ENCODE peak calls at places on chromosome 2, in four cellular contexts. L is keratinocyte, M is SJCRH30, G is NT2/D1. Q is an unnamed sample.
A peak's percentile ranks its signal among the peaks of the same experiment; 100 is the strongest.

GRCh38 chr2:165202230-165202629 is 1.6 kb downstream of the SCN3A start:
- DNase-seq in L (no peak), M (no peak), G (no peak), Q (no peak)

GRCh38 chr2:203673933-203674332 is 32.5 kb upstream of the CD28 start:
- DNase-seq in L (no peak), M (peak; percentile 17), G (no peak), Q (no peak)

GRCh38 chr2:85288244-85288725 is 39.5 kb downstream of the TGOLN2 start:
- DNase-seq in L (peak; percentile 79), M (no peak), G (no peak), Q (no peak)

GRCh38 chr2:71530246-71530986 is 77.1 kb downstream of the DYSF start:
- DNase-seq in L (peak; percentile 35), M (peak; percentile 51), G (peak; percentile 46), Q (no peak)

GRCh38 chr2:33645861-33646260 is 46.8 kb upstream of the FAM98A start:
- DNase-seq in L (no peak), M (no peak), G (no peak), Q (no peak)

GRCh38 chr2:239208470-239209180 is 192.2 kb downstream of the HDAC4 start:
- DNase-seq in L (no peak), M (no peak), G (no peak), Q (no peak)

GRCh38 chr2:184769686-184770085 is 171.4 kb downstream of the ZNF804A start:
- DNase-seq in L (no peak), M (no peak), G (no peak), Q (no peak)

GRCh38 chr2:178279142-178279541 is 84.8 kb downstream of the OSBPL6 start:
- DNase-seq in L (peak; percentile 73), M (peak; percentile 30), G (peak; percentile 51), Q (no peak)

GRCh38 chr2:75157435-75157834 is 41.9 kb downstream of the TACR1 start:
- DNase-seq in L (no peak), M (no peak), G (no peak), Q (no peak)

GRCh38 chr2:112906276-112906675 is 4.7 kb upstream of the IL37 start:
- DNase-seq in L (no peak), M (no peak), G (no peak), Q (no peak)

GRCh38 chr2:118728984-118729383 is 118.5 kb downstream of the EN1 start:
- DNase-seq in L (no peak), M (no peak), G (no peak), Q (no peak)

GRCh38 chr2:85134255-85135065 is 1.3 kb downstream of the TCF7L1 start:
- DNase-seq in L (no peak), M (peak; percentile 47), G (no peak), Q (no peak)

DNA sequence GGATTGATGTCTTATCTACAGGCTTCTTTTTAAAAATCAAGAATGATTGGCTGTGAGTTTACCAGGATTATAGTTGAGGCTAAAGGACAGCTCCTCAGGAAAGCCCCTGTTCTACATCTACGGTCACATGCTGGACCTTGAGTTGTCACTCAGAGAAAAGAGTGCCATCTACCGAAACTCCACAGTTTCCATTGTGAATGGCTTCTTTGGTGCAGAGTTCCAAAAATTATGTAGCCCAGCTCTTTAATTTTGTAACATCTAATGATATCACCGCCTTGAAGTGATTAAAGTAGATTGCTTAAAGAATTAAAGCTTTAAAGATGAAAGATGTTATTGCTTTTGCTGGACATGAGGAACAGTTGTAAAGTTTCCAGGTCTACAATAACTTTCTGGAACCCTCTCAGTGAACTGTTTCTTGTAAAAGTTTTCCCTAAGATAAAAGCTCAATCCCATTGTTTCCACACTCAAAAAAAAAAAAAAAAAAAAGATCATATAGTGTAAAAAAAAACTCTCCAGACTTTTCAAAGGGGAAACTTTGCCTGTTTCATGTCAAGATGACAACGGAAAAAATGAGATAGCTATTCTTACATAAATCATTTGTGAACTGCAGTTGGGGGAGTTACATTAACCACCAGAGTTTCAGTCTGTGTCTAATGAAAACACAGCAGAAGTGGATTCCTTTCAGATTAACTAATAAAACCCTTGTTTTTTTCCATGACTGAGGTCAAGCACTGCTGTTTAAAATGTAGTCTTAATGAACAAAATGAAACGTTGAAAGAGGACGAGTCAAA is 4.3 kb downstream of the COL3A1 start:
- DNase-seq in L (no peak), M (peak; percentile 18), G (no peak), Q (peak; percentile 30)
- H3K4me3 ChIP-seq in L (no peak overlapping the region), M (peak overlapping the region; percentile 21), G (no peak overlapping the region), Q (peak overlapping the region; percentile 6)

DNA sequence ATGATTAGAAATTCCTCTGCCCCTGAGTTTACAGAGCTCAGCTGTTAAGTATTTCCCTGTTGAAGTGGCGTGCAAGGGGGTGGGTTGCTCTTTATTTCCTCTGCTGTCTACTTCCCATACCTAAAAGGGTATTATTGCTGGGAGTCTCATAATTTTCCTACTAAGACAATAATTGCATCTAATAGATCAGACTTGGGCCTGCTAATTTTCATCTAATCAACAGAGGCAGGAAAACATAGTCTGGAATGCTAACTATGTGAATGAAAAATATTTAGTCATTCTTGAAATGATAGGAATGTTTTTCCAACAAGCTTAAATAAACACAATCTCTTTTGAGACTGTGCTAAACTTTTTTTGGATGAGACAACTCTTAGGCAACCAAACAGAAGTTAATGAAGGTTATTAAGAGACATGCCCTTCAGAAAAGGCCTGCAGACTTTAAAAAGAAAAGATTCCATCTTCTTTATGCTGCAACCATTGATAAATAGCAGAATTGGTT is 111.4 kb downstream of the FEZ2 start:
- DNase-seq in L (peak; percentile 28), M (peak; percentile 29), G (no peak), Q (no peak)
- H3K4me1 ChIP-seq in L (peaks cover 47% of the 10 kb centered on the region), M (peaks cover 46% of the 10 kb centered on the region), G (no peaks in the 10 kb centered on the region), Q (no peaks in the 10 kb centered on the region)

DNA sequence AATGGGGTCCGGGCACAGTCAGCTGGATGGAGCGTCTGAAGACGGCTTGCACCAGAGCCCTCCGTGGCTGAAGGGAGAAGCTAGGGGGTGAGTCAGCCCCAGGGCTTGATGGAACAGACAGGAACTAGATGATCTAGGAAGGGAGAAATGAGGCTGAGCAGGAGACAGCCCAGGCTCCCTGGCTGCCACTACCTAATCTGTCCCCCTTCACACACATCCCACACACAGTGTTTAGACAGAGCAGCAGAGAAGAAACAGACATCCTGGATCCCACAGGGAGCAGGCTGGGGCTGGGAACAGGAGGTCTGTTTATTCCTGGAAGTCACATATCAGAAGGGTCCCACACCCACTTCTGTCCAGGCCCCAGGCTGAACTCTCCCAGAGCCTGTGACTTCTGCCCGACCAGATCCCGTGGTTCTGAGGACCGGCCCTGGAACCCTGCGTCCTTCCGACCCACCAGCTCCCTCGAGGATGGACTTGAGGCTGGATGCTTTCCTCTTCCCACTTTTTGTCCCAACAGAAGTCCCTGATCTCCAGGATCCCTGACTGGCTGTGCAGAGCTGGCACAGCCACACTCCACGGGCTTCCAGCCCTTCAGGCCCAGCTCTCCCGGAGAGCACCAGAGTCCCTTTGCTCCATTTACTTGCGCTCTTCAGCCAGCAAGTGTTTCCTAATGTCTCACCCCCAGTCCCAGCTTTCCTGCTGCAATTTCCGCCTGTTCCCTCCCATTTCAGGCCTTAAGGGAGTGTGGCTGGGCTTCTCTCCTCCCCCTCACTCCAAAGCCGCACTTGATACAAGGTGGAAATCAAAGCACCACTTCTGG is 1.5 kb upstream of the GPBAR1 start:
- DNase-seq in L (no peak), M (no peak), G (no peak), Q (peak; percentile 86)
- H3K4me3 ChIP-seq in L (no peak overlapping the region), M (no peak overlapping the region), G (no peak overlapping the region), Q (peak overlapping the region; percentile 14)

DNA sequence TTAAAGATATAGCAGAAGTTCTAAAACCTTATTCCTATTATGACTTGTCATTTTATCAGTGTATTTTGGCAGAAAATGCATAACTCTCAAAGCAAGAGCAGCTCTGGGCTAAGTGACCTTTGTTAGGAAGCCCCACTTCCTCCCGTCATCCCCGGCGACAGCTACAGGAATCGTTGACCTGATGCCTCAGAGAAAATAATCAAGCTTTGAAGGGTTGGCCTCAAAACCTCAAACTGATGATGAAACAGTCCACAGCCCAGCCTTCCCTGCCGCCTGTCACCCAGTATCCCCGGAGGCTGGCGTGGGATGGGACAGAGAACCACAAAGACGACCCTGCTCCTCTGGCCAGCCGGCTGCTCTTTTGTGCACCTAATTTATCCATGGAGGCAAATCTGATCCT is 65.3 kb downstream of the KCNF1 start:
- DNase-seq in L (no peak), M (peak; percentile 19), G (no peak), Q (peak; percentile 54)
- H3K4me1 ChIP-seq in L (no peaks in the 10 kb centered on the region), M (peaks cover 7% of the 10 kb centered on the region), G (peaks cover 8% of the 10 kb centered on the region), Q (peaks cover 14% of the 10 kb centered on the region)

DNA sequence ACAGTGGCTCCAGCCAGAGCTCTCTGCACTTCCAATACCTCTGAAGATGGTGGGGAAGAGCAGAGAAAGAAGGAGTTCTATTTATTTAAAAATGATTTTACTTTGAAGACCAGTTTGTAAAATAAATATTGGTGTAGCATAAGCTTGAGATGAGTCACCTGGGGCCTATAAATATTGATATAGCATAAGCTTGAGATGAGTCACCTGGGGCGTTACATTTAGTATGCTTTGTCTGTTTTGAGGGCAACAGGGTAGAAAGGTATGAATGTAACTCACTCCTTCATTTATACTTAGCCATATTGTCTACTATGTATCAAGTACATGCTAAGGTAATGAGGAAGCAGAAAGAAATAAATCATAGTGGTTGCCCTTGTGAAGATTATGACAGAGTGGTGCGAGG is 7.7 kb upstream of the SULT1C4 start:
- DNase-seq in L (no peak), M (no peak), G (no peak), Q (no peak)
- H3K4me3 ChIP-seq in L (no peak overlapping the region), M (no peak overlapping the region), G (no peak overlapping the region), Q (no peak overlapping the region)

DNA sequence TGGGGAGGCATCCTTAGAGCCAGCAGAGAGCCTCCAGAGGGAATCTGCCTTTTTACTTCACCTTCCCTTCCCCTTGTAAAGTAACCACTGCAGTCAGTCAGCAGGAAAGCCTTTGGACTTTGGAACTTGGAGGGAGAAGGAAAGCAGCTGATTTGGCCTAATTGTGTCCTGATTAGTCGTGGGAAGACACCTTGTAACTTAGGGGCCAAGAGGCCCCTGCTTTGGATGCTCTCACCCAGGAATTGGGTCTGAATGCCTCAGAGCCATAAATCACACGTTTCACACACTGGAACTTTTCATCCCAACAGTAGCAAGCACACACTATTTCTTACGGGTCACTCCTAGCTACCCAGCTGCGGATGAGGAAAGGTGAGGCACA is 81.0 kb upstream of the PPM1B start:
- DNase-seq in L (no peak), M (no peak), G (no peak), Q (no peak)
- H3K4me1 ChIP-seq in L (peaks cover 5% of the 10 kb centered on the region), M (peaks cover 17% of the 10 kb centered on the region), G (peaks cover 2% of the 10 kb centered on the region), Q (peaks cover 4% of the 10 kb centered on the region)

Q was measured in BE2C.